ENCODE peak calls at places on chromosomes 7 and 10, in four cellular contexts. E is AML-193; N is stimulated activated CD8-positive, alpha-beta memory T cell treated with anti-CD3 and anti-CD28 coated beads, Interleukin-7, amount 100 ng/mL, for 24 hours; D is GM20000. L is an unnamed sample.
A peak's percentile ranks its signal among the peaks of the same experiment; 100 is the strongest.

GRCh38 chr7:55546826-55547225 is 25.5 kb downstream of the VOPP1 start:
- DNase-seq in E (peak; percentile 59), N (no peak), D (no peak), L (no peak)

GRCh38 chr10:6065406-6065805 is 3.2 kb upstream of the IL2RA start:
- DNase-seq in E (no peak), N (no peak), D (no peak), L (no peak)

GRCh38 chr10:124041684-124042445 is 51.5 kb downstream of the CHST15 start:
- DNase-seq in E (no peak), N (no peak), D (no peak), L (no peak)

GRCh38 chr7:124799448-124799847 is 33.9 kb upstream of the GPR37 start:
- DNase-seq in E (no peak), N (no peak), D (no peak), L (no peak)

GRCh38 chr7:98641646-98642489 is 24.8 kb downstream of the NPTX2 start:
- DNase-seq in E (peak; percentile 20), N (no peak), D (no peak), L (peak; percentile 93)

GRCh38 chr10:89165923-89166322 is 41.2 kb downstream of the CH25H start:
- DNase-seq in E (no peak), N (no peak), D (no peak), L (no peak)

GRCh38 chr10:76311752-76312699 is 880.6 kb downstream of the LRMDA start:
- DNase-seq in E (peak; percentile 14), N (no peak), D (peak; percentile 22), L (peak; percentile 56)

GRCh38 chr10:73898730-73899400 is 12.1 kb upstream of the PLAU start:
- DNase-seq in E (no peak), N (no peak), D (no peak), L (no peak)

GRCh38 chr10:47037654-47038425 is 126.6 kb downstream of the PTPN20 start:
- DNase-seq in E (no peak), N (no peak), D (no peak), L (no peak)